ENCODE peak calls at places on chromosomes 11 and 22, in nine cellular contexts. G is neural crest cell; Y is activated CD4-positive, alpha-beta T cell treated with anti-CD3 and anti-CD28 coated beads, Interleukin-2, amount 50 U/mL, for 48 hours; E is WTC11; J is kidney epithelial cell; Q is nephron progenitor cell; C is dorsolateral prefrontal cortex; W is HFFc6; R is EL. O is an unnamed sample.

GRCh38 chr22:25352294-25352680 is 132.8 kb downstream of the CRYBB2 start:
- DNase-seq in G (no peak), Y (no peak), E (no peak), J (no peak), Q (no peak), C (no peak), W (no peak), R (no peak), O (no peak)

GRCh38 chr11:36156486-36157150 is 132.6 kb downstream of the COMMD9 start:
- DNase-seq in G (no peak), Y (no peak), E (no peak), J (no peak), Q (no peak), C (no peak), W (no peak), R (peak; percentile 21), O (no peak)

GRCh38 chr11:27266125-27266524 is 96.9 kb downstream of the CCDC34 start:
- DNase-seq in G (no peak), Y (no peak), E (no peak), J (no peak), Q (no peak), C (no peak), W (no peak), R (no peak), O (no peak)

GRCh38 chr22:19871845-19872778 is 17.4 kb upstream of the GNB1L start:
- DNase-seq in G (no peak), Y (no peak), E (no peak), J (no peak), Q (no peak), C (peak; percentile 26), W (no peak), R (no peak), O (no peak)

GRCh38 chr22:46609175-46609690 is 11.0 kb upstream of the GRAMD4 start:
- DNase-seq in G (no peak), Y (no peak), E (no peak), J (no peak), Q (no peak), C (no peak), W (no peak), R (no peak), O (peak; percentile 35)

GRCh38 chr11:1705121-1706052 is 8.4 kb downstream of the KRTAP5-6 start:
- DNase-seq in G (no peak), Y (no peak), E (no peak), J (peak; percentile 42), Q (no peak), C (no peak), W (no peak), R (no peak), O (no peak)

GRCh38 chr22:38260760-38261477 is 11.9 kb downstream of the TMEM184B start:
- DNase-seq in G (no peak), Y (no peak), E (no peak), J (no peak), Q (no peak), C (no peak), W (no peak), R (no peak), O (no peak)

GRCh38 chr11:1469911-1470680 is 16.5 kb downstream of the MOB2 start:
- DNase-seq in G (no peak), Y (no peak), E (no peak), J (no peak), Q (no peak), C (no peak), W (no peak), R (no peak), O (no peak)

GRCh38 chr22:41563051-41563711 is 2.4 kb downstream of the CSDC2 start:
- DNase-seq in G (no peak), Y (no peak), E (no peak), J (peak; percentile 68), Q (no peak), C (no peak), W (peak; percentile 76), R (peak; percentile 92), O (no peak)

GRCh38 chr22:48579035-48579914 is 1248.4 kb downstream of the BRD1 start:
- DNase-seq in G (no peak), Y (no peak), E (no peak), J (no peak), Q (no peak), C (no peak), W (no peak), R (no peak), O (no peak)

GRCh38 chr22:47162865-47163264 is 400.4 kb downstream of the TBC1D22A start:
- DNase-seq in G (no peak), Y (no peak), E (peak; percentile 3), J (no peak), Q (no peak), C (peak; percentile 8), W (no peak), R (no peak), O (no peak)

O was measured in small intestine.